ENCODE peak calls at places on chromosomes 11 and 22, in eight cellular contexts. T, K, N, L, M, F, W and B are unnamed samples.
A peak's percentile ranks its signal among the peaks of the same experiment; 100 is the strongest.

GRCh38 chr11:17403977-17404759 is 15.7 kb upstream of the KCNJ11 start:
- DNase-seq in T (no peak), K (peak; percentile 94), N (no peak), L (no peak), M (no peak), F (no peak), W (no peak), B (no peak)

GRCh38 chr11:19344661-19345518 is 104.1 kb upstream of the E2F8 start:
- DNase-seq in T (peak; percentile 44), K (peak; percentile 53), N (peak; percentile 86), L (peak; percentile 22), M (peak; percentile 68), F (no peak), W (no peak), B (no peak)

GRCh38 chr11:121478226-121478894 is 25.6 kb upstream of the SORL1-AS1 start:
- DNase-seq in T (no peak), K (no peak), N (no peak), L (no peak), M (no peak), F (no peak), W (no peak), B (no peak)

GRCh38 chr11:115607621-115608191 is 103.5 kb upstream of the CADM1 start:
- DNase-seq in T (no peak), K (no peak), N (no peak), L (peak; percentile 6), M (no peak), F (no peak), W (no peak), B (no peak)

GRCh38 chr22:41410311-41410751 is 28.6 kb downstream of the TEF start:
- DNase-seq in T (no peak), K (no peak), N (no peak), L (no peak), M (no peak), F (no peak), W (no peak), B (no peak)

GRCh38 chr22:38843201-38843715 is 570 bp downstream of the NPTXR start:
- DNase-seq in T (peak; percentile 20), K (peak; percentile 34), N (no peak), L (peak; percentile 73), M (peak; percentile 42), F (peak; percentile 35), W (no peak), B (peak; percentile 13)

GRCh38 chr11:452203-452744 is 2.2 kb downstream of the PTDSS2 start:
- DNase-seq in T (no peak), K (no peak), N (no peak), L (no peak), M (no peak), F (no peak), W (no peak), B (no peak)

GRCh38 chr22:39317756-39318506 is 1.5 kb downstream of the RPL3 start:
- DNase-seq in T (no peak), K (no peak), N (no peak), L (peak; percentile 64), M (no peak), F (no peak), W (no peak), B (no peak)

GRCh38 chr11:77202941-77203900 is 75.2 kb downstream of the MYO7A start:
- DNase-seq in T (no peak), K (no peak), N (peak; percentile 34), L (no peak), M (no peak), F (no peak), W (no peak), B (no peak)